ENCODE peak calls at places on chromosomes 7 and 10, in eight cellular contexts. Y is stimulated activated CD4-positive, alpha-beta T cell treated with anti-CD3 and anti-CD28 coated beads, Interleukin-12 subunit alpha, Interleukin-12 subunit beta, amount 100 ng/mL, for 4 hours; G is dermis microvascular lymphatic vessel endothelial cell; N is C1 segment of cervical spinal cord; R is Right ventricle myocardium superior; L is T-cell; H is activated CD8-positive, alpha-beta memory T cell treated with anti-CD3 and anti-CD28 coated beads for 48 hours; T is T-helper 2 cell. C is an unnamed sample.

GRCh38 chr10:24115403-24115802 is 93.5 kb upstream of the KIAA1217 start:
- DNase-seq in Y (no peak), G (peak), N (no peak), R (no peak), L (no peak), H (no peak), T (no peak), C (no peak)

GRCh38 chr10:62045765-62046521 is 144.4 kb downstream of the ARID5B start:
- DNase-seq in Y (no peak), G (peak), N (no peak), R (no peak), L (no peak), H (no peak), T (peak), C (no peak)

GRCh38 chr7:118492466-118492865 is 268.0 kb downstream of the ANKRD7 start:
- DNase-seq in Y (no peak), G (no peak), N (no peak), R (no peak), L (no peak), H (no peak), T (no peak), C (no peak)

GRCh38 chr7:123169065-123169464 is 30.7 kb downstream of the SLC13A1 start:
- DNase-seq in Y (no peak), G (no peak), N (no peak), R (no peak), L (no peak), H (no peak), T (no peak), C (no peak)

GRCh38 chr7:117230276-117231046 is 92.4 kb downstream of the WNT2 start:
- DNase-seq in Y (no peak), G (no peak), N (no peak), R (no peak), L (no peak), H (no peak), T (peak), C (no peak)

GRCh38 chr10:124703778-124704427 is 40.3 kb downstream of the FAM53B start:
- DNase-seq in Y (no peak), G (no peak), N (no peak), R (peak), L (no peak), H (no peak), T (no peak), C (no peak)

GRCh38 chr7:13107291-13107690 is 419.9 kb downstream of the ARL4A start:
- DNase-seq in Y (no peak), G (no peak), N (no peak), R (no peak), L (no peak), H (no peak), T (no peak), C (no peak)

GRCh38 chr10:83917519-83918506 is 221.5 kb upstream of the GHITM start:
- DNase-seq in Y (no peak), G (no peak), N (no peak), R (peak), L (no peak), H (no peak), T (no peak), C (no peak)

GRCh38 chr7:34451923-34452322 is 206.1 kb upstream of the NPSR1 start:
- DNase-seq in Y (no peak), G (no peak), N (no peak), R (no peak), L (no peak), H (no peak), T (no peak), C (no peak)

GRCh38 chr7:98202367-98203195 is 8.7 kb upstream of the BHLHA15 start:
- DNase-seq in Y (peak), G (no peak), N (no peak), R (no peak), L (peak), H (peak), T (peak), C (peak)

GRCh38 chr7:29442146-29442545 is 121.5 kb upstream of the PRR15 start:
- DNase-seq in Y (no peak), G (no peak), N (no peak), R (no peak), L (no peak), H (no peak), T (no peak), C (no peak)

GRCh38 chr10:79148452-79149344 is 79.9 kb downstream of the ZMIZ1 start:
- DNase-seq in Y (no peak), G (peak), N (peak), R (peak), L (no peak), H (no peak), T (no peak), C (no peak)

GRCh38 chr10:103861501-103861900 is 6.1 kb upstream of the SH3PXD2A start:
- DNase-seq in Y (no peak), G (no peak), N (no peak), R (no peak), L (no peak), H (no peak), T (no peak), C (no peak)

GRCh38 chr10:122181055-122181732 is 89.9 kb upstream of the BTBD16 start:
- DNase-seq in Y (no peak), G (no peak), N (no peak), R (no peak), L (no peak), H (no peak), T (no peak), C (no peak)